ENCODE peak calls at places on chromosomes 13 and 19, in six cellular contexts. One of them, this sample, is unnamed.

GRCh38 chr19:47305309-47305751 is 4.3 kb upstream of the C5AR1 start:
- DNase-seq in CD8-positive, alpha-beta T cell: peak
- DNase-seq in stomach: peak
- DNase-seq in CD8-positive, alpha-beta memory T cell: peak
- DNase-seq in A549: peak
- DNase-seq in tibial artery: peak
- DNase-seq in this sample: peak

GRCh38 chr19:33278403-33279269 is 23.7 kb downstream of the CEBPA start:
- DNase-seq in CD8-positive, alpha-beta T cell: no peak
- DNase-seq in stomach: no peak
- DNase-seq in CD8-positive, alpha-beta memory T cell: no peak
- DNase-seq in A549: no peak
- DNase-seq in tibial artery: no peak
- DNase-seq in this sample: no peak

GRCh38 chr13:28147489-28147888 is 9.1 kb downstream of the PAN3 start:
- DNase-seq in CD8-positive, alpha-beta T cell: no peak
- DNase-seq in stomach: no peak
- DNase-seq in CD8-positive, alpha-beta memory T cell: no peak
- DNase-seq in A549: no peak
- DNase-seq in tibial artery: no peak
- DNase-seq in this sample: no peak

GRCh38 chr13:28819748-28820098 is 416 bp upstream of the MTUS2 start:
- DNase-seq in CD8-positive, alpha-beta T cell: peak
- DNase-seq in stomach: peak
- DNase-seq in CD8-positive, alpha-beta memory T cell: no peak
- DNase-seq in A549: peak
- DNase-seq in tibial artery: no peak
- DNase-seq in this sample: peak

GRCh38 chr19:20259615-20260014 is 92.6 kb downstream of the ZNF486 start:
- DNase-seq in CD8-positive, alpha-beta T cell: no peak
- DNase-seq in stomach: no peak
- DNase-seq in CD8-positive, alpha-beta memory T cell: no peak
- DNase-seq in A549: no peak
- DNase-seq in tibial artery: no peak
- DNase-seq in this sample: no peak

GRCh38 chr13:29543230-29544215 is 52.0 kb downstream of the SLC7A1 start:
- DNase-seq in CD8-positive, alpha-beta T cell: no peak
- DNase-seq in stomach: no peak
- DNase-seq in CD8-positive, alpha-beta memory T cell: no peak
- DNase-seq in A549: no peak
- DNase-seq in tibial artery: no peak
- DNase-seq in this sample: no peak

GRCh38 chr13:109389456-109389855 is 396.9 kb downstream of the IRS2 start:
- DNase-seq in CD8-positive, alpha-beta T cell: no peak
- DNase-seq in stomach: no peak
- DNase-seq in CD8-positive, alpha-beta memory T cell: no peak
- DNase-seq in A549: no peak
- DNase-seq in tibial artery: no peak
- DNase-seq in this sample: no peak

GRCh38 chr19:57888494-57889231 is at the start of gene ZNF814:
- DNase-seq in CD8-positive, alpha-beta T cell: peak
- DNase-seq in stomach: peak
- DNase-seq in CD8-positive, alpha-beta memory T cell: peak
- DNase-seq in A549: peak
- DNase-seq in tibial artery: peak
- DNase-seq in this sample: peak

GRCh38 chr19:46492841-46493235 is 2.8 kb downstream of the PNMA8B start:
- DNase-seq in CD8-positive, alpha-beta T cell: no peak
- DNase-seq in stomach: no peak
- DNase-seq in CD8-positive, alpha-beta memory T cell: no peak
- DNase-seq in A549: no peak
- DNase-seq in tibial artery: no peak
- DNase-seq in this sample: no peak

GRCh38 chr13:107203146-107203847 is 635.4 kb upstream of the ARGLU1 start:
- DNase-seq in CD8-positive, alpha-beta T cell: no peak
- DNase-seq in stomach: no peak
- DNase-seq in CD8-positive, alpha-beta memory T cell: no peak
- DNase-seq in A549: peak
- DNase-seq in tibial artery: no peak
- DNase-seq in this sample: no peak

GRCh38 chr19:17332677-17333581 is 1.7 kb downstream of the ANO8 start:
- DNase-seq in CD8-positive, alpha-beta T cell: no peak
- DNase-seq in stomach: no peak
- DNase-seq in CD8-positive, alpha-beta memory T cell: no peak
- DNase-seq in A549: peak
- DNase-seq in tibial artery: no peak
- DNase-seq in this sample: no peak

GRCh38 chr13:78060966-78061365 is 142.3 kb upstream of the EDNRB start:
- DNase-seq in CD8-positive, alpha-beta T cell: no peak
- DNase-seq in stomach: peak
- DNase-seq in CD8-positive, alpha-beta memory T cell: no peak
- DNase-seq in A549: no peak
- DNase-seq in tibial artery: no peak
- DNase-seq in this sample: no peak

GRCh38 chr13:47332149-47332548 is 435.3 kb upstream of the HTR2A start:
- DNase-seq in CD8-positive, alpha-beta T cell: no peak
- DNase-seq in stomach: no peak
- DNase-seq in CD8-positive, alpha-beta memory T cell: no peak
- DNase-seq in A549: no peak
- DNase-seq in tibial artery: no peak
- DNase-seq in this sample: no peak

GRCh38 chr13:37209621-37210020 is 104.2 kb upstream of the CSNK1A1L start:
- DNase-seq in CD8-positive, alpha-beta T cell: no peak
- DNase-seq in stomach: no peak
- DNase-seq in CD8-positive, alpha-beta memory T cell: no peak
- DNase-seq in A549: no peak
- DNase-seq in tibial artery: no peak
- DNase-seq in this sample: no peak

GRCh38 chr13:98155475-98156111 is 12.7 kb downstream of the FARP1 start:
- DNase-seq in CD8-positive, alpha-beta T cell: no peak
- DNase-seq in stomach: no peak
- DNase-seq in CD8-positive, alpha-beta memory T cell: no peak
- DNase-seq in A549: no peak
- DNase-seq in tibial artery: no peak
- DNase-seq in this sample: no peak

GRCh38 chr13:98147521-98147920 is 4.6 kb downstream of the FARP1 start:
- DNase-seq in CD8-positive, alpha-beta T cell: no peak
- DNase-seq in stomach: no peak
- DNase-seq in CD8-positive, alpha-beta memory T cell: no peak
- DNase-seq in A549: no peak
- DNase-seq in tibial artery: no peak
- DNase-seq in this sample: no peak

GRCh38 chr13:98156259-98156658 is 13.4 kb downstream of the FARP1 start:
- DNase-seq in CD8-positive, alpha-beta T cell: no peak
- DNase-seq in stomach: no peak
- DNase-seq in CD8-positive, alpha-beta memory T cell: no peak
- DNase-seq in A549: no peak
- DNase-seq in tibial artery: no peak
- DNase-seq in this sample: no peak

DNA sequence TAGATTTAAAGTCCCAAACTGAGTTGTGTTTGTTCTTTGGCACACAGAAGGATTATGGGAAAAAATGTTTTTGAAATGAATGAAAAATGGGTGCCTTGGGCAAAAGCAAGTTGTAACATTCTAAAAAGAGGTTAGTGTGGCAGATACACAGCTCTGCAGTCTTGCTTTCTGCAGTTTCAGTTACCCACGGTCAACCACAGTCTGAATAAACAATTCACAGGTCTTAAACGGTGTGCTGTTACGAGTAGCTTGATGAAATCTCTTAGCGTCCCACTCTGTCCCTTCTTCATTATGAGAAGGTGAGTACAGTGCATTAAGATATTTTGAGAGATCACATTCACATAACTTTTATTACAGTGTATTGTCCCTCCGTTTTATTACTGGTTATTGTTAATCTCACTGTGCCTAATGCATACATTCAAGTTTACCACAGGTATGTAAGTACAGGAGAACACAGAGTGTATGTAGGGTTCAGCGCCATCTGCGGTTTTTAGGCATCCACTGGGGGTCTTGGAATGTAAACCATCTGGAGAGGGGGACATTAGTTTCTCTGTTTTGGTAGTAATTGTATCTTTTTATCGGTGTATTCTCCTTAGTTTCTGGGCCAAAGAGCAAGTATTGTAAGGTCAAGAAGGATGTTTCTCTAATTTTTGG is 8.1 kb downstream of the FARP1 start:
- DNase-seq in CD8-positive, alpha-beta T cell: no peak
- DNase-seq in stomach: no peak
- DNase-seq in CD8-positive, alpha-beta memory T cell: no peak
- DNase-seq in A549: no peak
- DNase-seq in tibial artery: no peak
- DNase-seq in this sample: no peak
- H3K27ac ChIP-seq in CD8-positive, alpha-beta T cell: no peak
- H3K27ac ChIP-seq in stomach: no peak
- H3K27ac ChIP-seq in CD8-positive, alpha-beta memory T cell: no peak
- H3K27ac ChIP-seq in A549: no peak
- H3K27ac ChIP-seq in tibial artery: no peak
- H3K27ac ChIP-seq in this sample: no peak

GRCh38 chr13:35854286-35854685 is 276.9 kb downstream of the DCLK1 start:
- DNase-seq in CD8-positive, alpha-beta T cell: no peak
- DNase-seq in stomach: no peak
- DNase-seq in CD8-positive, alpha-beta memory T cell: no peak
- DNase-seq in A549: no peak
- DNase-seq in tibial artery: no peak
- DNase-seq in this sample: no peak

GRCh38 chr13:35857769-35858168 is 273.4 kb downstream of the DCLK1 start:
- DNase-seq in CD8-positive, alpha-beta T cell: no peak
- DNase-seq in stomach: no peak
- DNase-seq in CD8-positive, alpha-beta memory T cell: no peak
- DNase-seq in A549: no peak
- DNase-seq in tibial artery: no peak
- DNase-seq in this sample: no peak

GRCh38 chr13:35856721-35857346 is 274.3 kb downstream of the DCLK1 start:
- DNase-seq in CD8-positive, alpha-beta T cell: no peak
- DNase-seq in stomach: no peak
- DNase-seq in CD8-positive, alpha-beta memory T cell: no peak
- DNase-seq in A549: no peak
- DNase-seq in tibial artery: no peak
- DNase-seq in this sample: no peak

GRCh38 chr13:35856084-35856483 is 275.1 kb downstream of the DCLK1 start:
- DNase-seq in CD8-positive, alpha-beta T cell: no peak
- DNase-seq in stomach: no peak
- DNase-seq in CD8-positive, alpha-beta memory T cell: no peak
- DNase-seq in A549: no peak
- DNase-seq in tibial artery: no peak
- DNase-seq in this sample: no peak

DNA sequence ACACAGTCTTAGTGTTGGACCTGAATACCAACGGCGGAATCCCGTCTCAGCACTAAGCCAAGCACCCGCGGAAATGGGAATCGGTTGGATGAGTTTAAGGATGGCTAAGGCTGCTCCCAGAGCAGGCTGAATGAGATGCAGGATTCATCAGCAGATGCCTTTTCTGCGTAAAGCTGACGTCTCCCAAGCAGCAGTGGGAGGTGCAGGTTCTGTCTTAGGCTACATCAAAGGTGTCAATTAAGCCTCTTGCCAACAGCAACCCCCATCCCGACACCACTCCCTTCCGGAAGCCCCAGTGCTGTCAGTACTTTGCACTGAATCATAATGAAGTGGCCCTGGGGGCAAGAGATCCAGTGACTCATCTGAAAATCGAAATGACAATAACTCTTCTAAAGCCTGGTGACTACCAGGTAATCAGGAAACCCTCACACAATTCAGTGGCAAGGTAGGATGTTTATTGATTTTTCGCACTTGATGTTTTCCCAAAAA is 275.6 kb downstream of the DCLK1 start:
- DNase-seq in CD8-positive, alpha-beta T cell: no peak
- DNase-seq in stomach: no peak
- DNase-seq in CD8-positive, alpha-beta memory T cell: no peak
- DNase-seq in A549: peak
- DNase-seq in tibial artery: no peak
- DNase-seq in this sample: no peak
- H3K27ac ChIP-seq in CD8-positive, alpha-beta T cell: no peak
- H3K27ac ChIP-seq in stomach: peak
- H3K27ac ChIP-seq in CD8-positive, alpha-beta memory T cell: no peak
- H3K27ac ChIP-seq in A549: peak
- H3K27ac ChIP-seq in tibial artery: no peak
- H3K27ac ChIP-seq in this sample: no peak

GRCh38 chr19:39362682-39363657 is 20.7 kb downstream of the SAMD4B start:
- DNase-seq in CD8-positive, alpha-beta T cell: no peak
- DNase-seq in stomach: no peak
- DNase-seq in CD8-positive, alpha-beta memory T cell: no peak
- DNase-seq in A549: no peak
- DNase-seq in tibial artery: peak
- DNase-seq in this sample: no peak
- H3K27ac ChIP-seq in CD8-positive, alpha-beta T cell: no peak
- H3K27ac ChIP-seq in stomach: peak
- H3K27ac ChIP-seq in CD8-positive, alpha-beta memory T cell: no peak
- H3K27ac ChIP-seq in A549: no peak
- H3K27ac ChIP-seq in tibial artery: peak
- H3K27ac ChIP-seq in this sample: no peak

DNA sequence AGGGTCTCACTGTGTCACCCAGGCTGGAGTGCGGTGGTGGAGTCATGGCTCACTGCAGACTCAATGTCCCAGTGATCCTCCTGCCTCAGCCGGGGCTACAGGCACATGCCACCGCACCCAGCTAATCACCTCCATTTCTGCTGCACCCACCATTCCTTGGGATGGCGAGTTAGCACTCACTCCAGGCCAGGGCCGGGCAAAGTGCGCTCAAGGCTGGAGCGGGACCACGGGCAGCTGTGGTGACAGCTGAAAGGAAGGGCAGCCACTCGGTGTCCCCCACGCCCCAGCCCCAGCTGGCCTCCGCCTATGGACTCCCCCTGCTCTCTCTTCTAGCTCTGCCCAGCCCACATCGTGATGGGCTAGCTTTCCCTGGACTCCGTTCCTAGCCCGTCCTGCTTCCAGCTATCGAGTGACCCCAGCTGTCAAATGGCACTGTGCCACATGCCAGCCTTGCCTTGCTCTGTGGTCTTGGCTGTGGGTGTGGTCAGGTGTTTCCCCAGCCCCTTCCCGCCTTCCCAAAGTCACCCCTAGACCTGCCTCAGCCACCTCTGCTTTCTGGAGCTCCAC is 4.1 kb downstream of the MICOS13 start:
- DNase-seq in CD8-positive, alpha-beta T cell: no peak
- DNase-seq in stomach: no peak
- DNase-seq in CD8-positive, alpha-beta memory T cell: no peak
- DNase-seq in A549: no peak
- DNase-seq in tibial artery: no peak
- DNase-seq in this sample: no peak
- H3K27ac ChIP-seq in CD8-positive, alpha-beta T cell: no peak
- H3K27ac ChIP-seq in stomach: no peak
- H3K27ac ChIP-seq in CD8-positive, alpha-beta memory T cell: no peak
- H3K27ac ChIP-seq in A549: no peak
- H3K27ac ChIP-seq in tibial artery: no peak
- H3K27ac ChIP-seq in this sample: no peak

This sample was measured in CD4-positive, alpha-beta T cell.